ENCODE peak calls at places on chromosome 19, in five cellular contexts. One of them, this sample, is unnamed. For H3K27me3, the result is how much of the 10 kb centered on the place peaks cover.

GRCh38 chr19:2453431-2454025 is 3.2 kb downstream of the LMNB2 start:
- DNase-seq in breast epithelium: no peak
- DNase-seq in brain microvascular endothelial cell: no peak
- DNase-seq in CD8-positive, alpha-beta memory T cell: no peak
- DNase-seq in fibroblast of lung: no peak
- DNase-seq in this sample: no peak

GRCh38 chr19:11495481-11495880 is 10.2 kb downstream of the ZNF653 start:
- DNase-seq in fibroblast of lung: no peak
- DNase-seq in CD8-positive, alpha-beta memory T cell: no peak
- DNase-seq in brain microvascular endothelial cell: no peak
- DNase-seq in breast epithelium: no peak
- DNase-seq in this sample: no peak

GRCh38 chr19:19423322-19423721 is 17.8 kb downstream of the GATAD2A start:
- DNase-seq in fibroblast of lung: no peak
- DNase-seq in brain microvascular endothelial cell: no peak
- DNase-seq in breast epithelium: no peak
- DNase-seq in CD8-positive, alpha-beta memory T cell: no peak
- DNase-seq in this sample: no peak

GRCh38 chr19:48085904-48086864 is 24.4 kb downstream of the PLA2G4C start:
- DNase-seq in CD8-positive, alpha-beta memory T cell: no peak
- DNase-seq in fibroblast of lung: no peak
- DNase-seq in brain microvascular endothelial cell: no peak
- DNase-seq in breast epithelium: peak
- DNase-seq in this sample: no peak

GRCh38 chr19:2475018-2475701 is 767 bp upstream of the GADD45B start:
- DNase-seq in fibroblast of lung: peak
- DNase-seq in CD8-positive, alpha-beta memory T cell: peak
- DNase-seq in brain microvascular endothelial cell: peak
- DNase-seq in breast epithelium: no peak
- DNase-seq in this sample: peak

GRCh38 chr19:53554804-53555203 is 16.9 kb downstream of the ZNF331 start:
- DNase-seq in brain microvascular endothelial cell: no peak
- DNase-seq in fibroblast of lung: no peak
- DNase-seq in breast epithelium: no peak
- DNase-seq in CD8-positive, alpha-beta memory T cell: no peak
- DNase-seq in this sample: no peak

GRCh38 chr19:8575467-8575997 is 1.7 kb downstream of the MYO1F start:
- DNase-seq in breast epithelium: no peak
- DNase-seq in brain microvascular endothelial cell: peak
- DNase-seq in CD8-positive, alpha-beta memory T cell: peak
- DNase-seq in fibroblast of lung: peak
- DNase-seq in this sample: peak

GRCh38 chr19:10390652-10391286 is 10.4 kb upstream of the TYK2 start:
- DNase-seq in breast epithelium: peak
- DNase-seq in fibroblast of lung: peak
- DNase-seq in brain microvascular endothelial cell: peak
- DNase-seq in CD8-positive, alpha-beta memory T cell: peak
- DNase-seq in this sample: peak

GRCh38 chr19:58550362-58551122 is 4.4 kb downstream of the CHMP2A start:
- DNase-seq in CD8-positive, alpha-beta memory T cell: no peak
- DNase-seq in breast epithelium: no peak
- DNase-seq in fibroblast of lung: no peak
- DNase-seq in brain microvascular endothelial cell: no peak
- DNase-seq in this sample: no peak

GRCh38 chr19:1875646-1876493 is 9.4 kb downstream of the ABHD17A start:
- DNase-seq in CD8-positive, alpha-beta memory T cell: peak
- DNase-seq in fibroblast of lung: peak
- DNase-seq in breast epithelium: peak
- DNase-seq in brain microvascular endothelial cell: peak
- DNase-seq in this sample: peak

GRCh38 chr19:23867895-23868294 is 46.8 kb upstream of the ZNF726 start:
- DNase-seq in CD8-positive, alpha-beta memory T cell: no peak
- DNase-seq in fibroblast of lung: no peak
- DNase-seq in breast epithelium: no peak
- DNase-seq in brain microvascular endothelial cell: no peak
- DNase-seq in this sample: no peak

GRCh38 chr19:46202872-46203860 is 26.4 kb upstream of the IGFL1 start:
- DNase-seq in fibroblast of lung: no peak
- DNase-seq in breast epithelium: no peak
- DNase-seq in brain microvascular endothelial cell: no peak
- DNase-seq in CD8-positive, alpha-beta memory T cell: no peak
- DNase-seq in this sample: no peak

GRCh38 chr19:40216013-40216776 is 2.0 kb downstream of the TTC9B start:
- DNase-seq in fibroblast of lung: no peak
- DNase-seq in breast epithelium: no peak
- DNase-seq in brain microvascular endothelial cell: no peak
- DNase-seq in CD8-positive, alpha-beta memory T cell: no peak
- DNase-seq in this sample: no peak

GRCh38 chr19:1945899-1946298 is 4.9 kb downstream of the CSNK1G2 start:
- DNase-seq in brain microvascular endothelial cell: no peak
- DNase-seq in fibroblast of lung: no peak
- DNase-seq in CD8-positive, alpha-beta memory T cell: no peak
- DNase-seq in breast epithelium: no peak
- DNase-seq in this sample: peak

DNA sequence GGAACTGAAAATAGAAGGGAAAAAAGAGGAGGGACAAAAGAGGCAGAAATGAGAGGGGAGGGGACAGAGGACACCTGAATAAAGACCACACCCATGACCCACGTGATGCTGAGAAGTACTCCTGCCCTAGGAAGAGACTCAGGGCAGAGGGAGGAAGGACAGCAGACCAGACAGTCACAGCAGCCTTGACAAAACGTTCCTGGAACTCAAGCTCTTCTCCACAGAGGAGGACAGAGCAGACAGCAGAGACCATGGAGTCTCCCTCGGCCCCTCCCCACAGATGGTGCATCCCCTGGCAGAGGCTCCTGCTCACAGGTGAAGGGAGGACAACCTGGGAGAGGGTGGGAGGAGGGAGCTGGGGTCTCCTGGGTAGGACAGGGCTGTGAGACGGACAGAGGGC is at the start of gene CEACAM5:
- DNase-seq in fibroblast of lung: no peak
- DNase-seq in CD8-positive, alpha-beta memory T cell: no peak
- DNase-seq in breast epithelium: no peak
- DNase-seq in brain microvascular endothelial cell: no peak
- DNase-seq in this sample: no peak
- H3K27me3 ChIP-seq in fibroblast of lung: under half
- H3K27me3 ChIP-seq in CD8-positive, alpha-beta memory T cell: under half
- H3K27me3 ChIP-seq in breast epithelium: under half
- H3K27me3 ChIP-seq in brain microvascular endothelial cell: under half
- H3K27me3 ChIP-seq in this sample: under half

DNA sequence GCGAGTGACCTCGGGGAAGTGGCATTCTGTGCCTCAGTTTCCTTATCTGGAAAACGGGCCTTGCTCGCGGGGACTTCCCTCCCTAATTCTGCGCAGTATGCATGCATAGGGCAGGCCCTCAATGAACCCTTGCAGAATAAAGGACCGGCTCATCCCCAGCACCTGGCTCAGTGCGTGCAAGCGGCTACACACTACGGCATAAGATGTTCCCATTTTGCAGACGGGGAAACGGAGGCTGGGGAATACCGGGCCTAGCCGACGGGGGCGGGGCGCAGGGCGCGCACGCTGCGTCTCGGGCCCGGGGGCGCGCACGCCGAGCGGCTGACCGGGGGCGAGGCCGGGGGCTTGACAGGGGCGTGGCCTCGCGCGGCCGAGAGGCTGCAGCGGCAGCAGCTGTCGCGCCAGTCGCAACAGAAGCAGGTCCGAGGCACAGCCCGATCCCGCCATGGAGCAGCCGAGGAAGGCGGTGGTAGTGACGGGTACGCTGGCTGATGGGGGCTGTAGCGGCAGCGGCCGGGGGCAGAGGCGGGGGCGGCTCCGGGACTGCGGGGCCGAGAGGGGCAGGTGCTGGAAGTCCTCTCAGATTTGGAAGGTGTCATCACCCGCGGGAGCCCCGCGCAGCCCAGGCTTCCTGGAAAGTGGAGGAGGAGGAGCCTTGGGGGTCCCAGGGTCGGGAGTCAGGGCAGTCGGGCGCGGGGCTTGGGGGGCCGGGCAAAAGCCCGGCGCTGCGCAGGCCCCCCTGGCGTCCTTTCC is at the start of gene PGPEP1:
- DNase-seq in breast epithelium: peak
- DNase-seq in fibroblast of lung: peak
- DNase-seq in brain microvascular endothelial cell: no peak
- DNase-seq in CD8-positive, alpha-beta memory T cell: peak
- DNase-seq in this sample: peak
- H3K27ac ChIP-seq in breast epithelium: peak
- H3K27ac ChIP-seq in fibroblast of lung: peak
- H3K27ac ChIP-seq in brain microvascular endothelial cell: no peak
- H3K27ac ChIP-seq in CD8-positive, alpha-beta memory T cell: peak
- H3K27ac ChIP-seq in this sample: peak

GRCh38 chr19:29724102-29724641 is 9.1 kb upstream of the C19orf12 start:
- DNase-seq in fibroblast of lung: peak
- DNase-seq in brain microvascular endothelial cell: no peak
- DNase-seq in breast epithelium: no peak
- DNase-seq in CD8-positive, alpha-beta memory T cell: no peak
- DNase-seq in this sample: no peak

GRCh38 chr19:29727906-29728305 is 12.8 kb upstream of the C19orf12 start:
- DNase-seq in breast epithelium: no peak
- DNase-seq in CD8-positive, alpha-beta memory T cell: no peak
- DNase-seq in fibroblast of lung: no peak
- DNase-seq in brain microvascular endothelial cell: no peak
- DNase-seq in this sample: no peak

DNA sequence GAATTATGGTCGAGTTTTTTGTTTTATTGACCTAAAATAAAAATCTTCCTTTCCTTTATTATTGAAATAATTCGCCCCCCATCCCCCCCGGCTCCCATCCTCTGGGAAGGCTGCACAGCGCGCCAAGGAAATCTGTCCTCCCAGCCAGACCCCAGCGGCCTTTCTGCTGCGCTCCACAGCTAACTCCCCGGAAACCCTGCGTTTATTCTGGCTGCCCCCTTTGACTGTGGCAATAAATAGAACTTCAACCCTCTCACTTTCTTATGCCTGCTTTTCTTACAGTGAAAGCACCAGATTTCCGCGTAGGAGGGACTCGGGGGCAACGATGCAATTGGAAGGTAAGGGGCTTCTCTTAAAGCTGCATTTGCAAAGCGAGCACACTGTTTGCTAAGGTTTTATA is 9.7 kb upstream of the C19orf12 start:
- DNase-seq in breast epithelium: no peak
- DNase-seq in brain microvascular endothelial cell: no peak
- DNase-seq in fibroblast of lung: no peak
- DNase-seq in CD8-positive, alpha-beta memory T cell: no peak
- DNase-seq in this sample: no peak
- H3K27me3 ChIP-seq in breast epithelium: under half
- H3K27me3 ChIP-seq in brain microvascular endothelial cell: under half
- H3K27me3 ChIP-seq in fibroblast of lung: under half
- H3K27me3 ChIP-seq in CD8-positive, alpha-beta memory T cell: under half
- H3K27me3 ChIP-seq in this sample: under half

DNA sequence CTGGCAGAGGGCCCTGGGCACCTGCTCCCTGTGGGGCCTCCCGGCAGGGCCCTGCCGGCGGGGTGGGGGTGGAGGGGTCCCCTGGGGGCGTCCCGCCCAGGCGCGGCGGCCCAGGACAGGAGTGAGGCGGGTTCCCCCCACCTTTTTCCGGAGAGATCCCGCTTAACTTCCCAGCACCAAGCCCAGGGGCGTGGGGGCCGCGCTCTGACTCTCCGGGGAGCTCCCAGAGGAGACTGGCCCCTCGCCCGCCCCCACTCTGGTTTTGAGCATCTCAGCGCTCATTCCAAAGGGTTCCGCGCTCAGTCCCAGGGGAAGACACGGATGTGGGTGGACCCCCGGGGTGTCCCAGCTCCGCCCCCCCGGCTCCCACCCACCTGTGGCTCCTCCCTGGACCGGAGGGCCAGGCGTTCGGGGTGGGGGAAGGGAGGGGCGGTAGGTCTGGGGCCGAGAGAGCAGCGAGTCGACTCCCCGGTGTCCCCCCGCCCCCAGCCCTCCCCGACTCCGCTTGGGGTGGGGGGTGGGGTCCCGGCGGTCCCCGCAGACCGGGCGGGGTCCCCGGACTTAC is 424 bp downstream of the C2CD4C start:
- DNase-seq in fibroblast of lung: no peak
- DNase-seq in breast epithelium: peak
- DNase-seq in brain microvascular endothelial cell: no peak
- DNase-seq in CD8-positive, alpha-beta memory T cell: no peak
- DNase-seq in this sample: no peak
- H3K27ac ChIP-seq in fibroblast of lung: no peak
- H3K27ac ChIP-seq in breast epithelium: no peak
- H3K27ac ChIP-seq in brain microvascular endothelial cell: no peak
- H3K27ac ChIP-seq in CD8-positive, alpha-beta memory T cell: no peak
- H3K27ac ChIP-seq in this sample: no peak